ENCODE peak calls at places on chromosomes 16 and 17, in seven cellular contexts. One of them, this sample, is unnamed.

GRCh38 chr16:84629580-84629979 is 11.7 kb upstream of the COTL1 start:
- DNase-seq in mammary epithelial cell: no peak
- DNase-seq in A549: no peak
- DNase-seq in left ventricle myocardium inferior: no peak
- DNase-seq in RWPE2: no peak
- DNase-seq in hepatocyte: no peak
- DNase-seq in OCI-LY7: no peak
- DNase-seq in this sample: no peak

GRCh38 chr16:20774703-20775362 is 11.0 kb downstream of the ACSM3 start:
- DNase-seq in mammary epithelial cell: peak
- DNase-seq in A549: peak
- DNase-seq in left ventricle myocardium inferior: peak
- DNase-seq in RWPE2: peak
- DNase-seq in hepatocyte: peak
- DNase-seq in OCI-LY7: peak
- DNase-seq in this sample: peak

GRCh38 chr17:47896672-47897490 is 845 bp downstream of the SP2 start:
- DNase-seq in mammary epithelial cell: no peak
- DNase-seq in A549: no peak
- DNase-seq in left ventricle myocardium inferior: no peak
- DNase-seq in RWPE2: no peak
- DNase-seq in hepatocyte: no peak
- DNase-seq in OCI-LY7: peak
- DNase-seq in this sample: no peak

GRCh38 chr17:80029235-80029974 is 6.3 kb downstream of the TBC1D16 start:
- DNase-seq in mammary epithelial cell: peak
- DNase-seq in A549: no peak
- DNase-seq in left ventricle myocardium inferior: peak
- DNase-seq in RWPE2: no peak
- DNase-seq in hepatocyte: no peak
- DNase-seq in OCI-LY7: no peak
- DNase-seq in this sample: peak

GRCh38 chr17:4747847-4748246 is 8.1 kb upstream of the CXCL16 start:
- DNase-seq in mammary epithelial cell: no peak
- DNase-seq in A549: no peak
- DNase-seq in left ventricle myocardium inferior: no peak
- DNase-seq in RWPE2: no peak
- DNase-seq in hepatocyte: no peak
- DNase-seq in OCI-LY7: peak
- DNase-seq in this sample: no peak

GRCh38 chr17:29683481-29683880 is 60.8 kb upstream of the CORO6 start:
- DNase-seq in mammary epithelial cell: no peak
- DNase-seq in A549: no peak
- DNase-seq in left ventricle myocardium inferior: no peak
- DNase-seq in RWPE2: no peak
- DNase-seq in hepatocyte: no peak
- DNase-seq in OCI-LY7: no peak
- DNase-seq in this sample: no peak

GRCh38 chr17:2222901-2223616 is 80.5 kb downstream of the SMG6 start:
- DNase-seq in mammary epithelial cell: peak
- DNase-seq in A549: no peak
- DNase-seq in left ventricle myocardium inferior: peak
- DNase-seq in RWPE2: no peak
- DNase-seq in hepatocyte: peak
- DNase-seq in OCI-LY7: no peak
- DNase-seq in this sample: no peak

GRCh38 chr17:11805952-11806351 is 191.3 kb downstream of the ZNF18 start:
- DNase-seq in mammary epithelial cell: no peak
- DNase-seq in A549: no peak
- DNase-seq in left ventricle myocardium inferior: no peak
- DNase-seq in RWPE2: no peak
- DNase-seq in hepatocyte: no peak
- DNase-seq in OCI-LY7: no peak
- DNase-seq in this sample: no peak

GRCh38 chr17:49588726-49589555 is 13.3 kb downstream of the NXPH3 start:
- DNase-seq in mammary epithelial cell: no peak
- DNase-seq in A549: no peak
- DNase-seq in left ventricle myocardium inferior: no peak
- DNase-seq in RWPE2: no peak
- DNase-seq in hepatocyte: no peak
- DNase-seq in OCI-LY7: no peak
- DNase-seq in this sample: no peak

GRCh38 chr17:8885968-8886674 is 18.6 kb upstream of the PIK3R6 start:
- DNase-seq in mammary epithelial cell: no peak
- DNase-seq in A549: no peak
- DNase-seq in left ventricle myocardium inferior: no peak
- DNase-seq in RWPE2: no peak
- DNase-seq in hepatocyte: no peak
- DNase-seq in OCI-LY7: no peak
- DNase-seq in this sample: no peak

GRCh38 chr17:37179893-37180292 is 195.9 kb upstream of the C17orf78 start:
- DNase-seq in mammary epithelial cell: peak
- DNase-seq in A549: no peak
- DNase-seq in left ventricle myocardium inferior: no peak
- DNase-seq in RWPE2: no peak
- DNase-seq in hepatocyte: no peak
- DNase-seq in OCI-LY7: no peak
- DNase-seq in this sample: peak

GRCh38 chr17:4947411-4948165 is 742 bp downstream of the PFN1 start:
- DNase-seq in mammary epithelial cell: peak
- DNase-seq in A549: peak
- DNase-seq in left ventricle myocardium inferior: peak
- DNase-seq in RWPE2: no peak
- DNase-seq in hepatocyte: peak
- DNase-seq in OCI-LY7: peak
- DNase-seq in this sample: peak

GRCh38 chr17:81428121-81428515 is 32.9 kb downstream of the BAHCC1 start:
- DNase-seq in mammary epithelial cell: no peak
- DNase-seq in A549: no peak
- DNase-seq in left ventricle myocardium inferior: no peak
- DNase-seq in RWPE2: no peak
- DNase-seq in hepatocyte: no peak
- DNase-seq in OCI-LY7: no peak
- DNase-seq in this sample: no peak

GRCh38 chr17:42411321-42411820 is 11.7 kb downstream of the CAVIN1 start:
- DNase-seq in mammary epithelial cell: no peak
- DNase-seq in A549: no peak
- DNase-seq in left ventricle myocardium inferior: no peak
- DNase-seq in RWPE2: no peak
- DNase-seq in hepatocyte: no peak
- DNase-seq in OCI-LY7: no peak
- DNase-seq in this sample: no peak

GRCh38 chr17:42411905-42412679 is 11.0 kb downstream of the CAVIN1 start:
- DNase-seq in mammary epithelial cell: no peak
- DNase-seq in A549: no peak
- DNase-seq in left ventricle myocardium inferior: no peak
- DNase-seq in RWPE2: no peak
- DNase-seq in hepatocyte: no peak
- DNase-seq in OCI-LY7: no peak
- DNase-seq in this sample: no peak

GRCh38 chr17:42409467-42410351 is 13.3 kb downstream of the CAVIN1 start:
- DNase-seq in mammary epithelial cell: peak
- DNase-seq in A549: peak
- DNase-seq in left ventricle myocardium inferior: peak
- DNase-seq in RWPE2: peak
- DNase-seq in hepatocyte: peak
- DNase-seq in OCI-LY7: no peak
- DNase-seq in this sample: peak

GRCh38 chr17:42413464-42414040 is 9.5 kb downstream of the CAVIN1 start:
- DNase-seq in mammary epithelial cell: no peak
- DNase-seq in A549: no peak
- DNase-seq in left ventricle myocardium inferior: no peak
- DNase-seq in RWPE2: no peak
- DNase-seq in hepatocyte: no peak
- DNase-seq in OCI-LY7: no peak
- DNase-seq in this sample: no peak

DNA sequence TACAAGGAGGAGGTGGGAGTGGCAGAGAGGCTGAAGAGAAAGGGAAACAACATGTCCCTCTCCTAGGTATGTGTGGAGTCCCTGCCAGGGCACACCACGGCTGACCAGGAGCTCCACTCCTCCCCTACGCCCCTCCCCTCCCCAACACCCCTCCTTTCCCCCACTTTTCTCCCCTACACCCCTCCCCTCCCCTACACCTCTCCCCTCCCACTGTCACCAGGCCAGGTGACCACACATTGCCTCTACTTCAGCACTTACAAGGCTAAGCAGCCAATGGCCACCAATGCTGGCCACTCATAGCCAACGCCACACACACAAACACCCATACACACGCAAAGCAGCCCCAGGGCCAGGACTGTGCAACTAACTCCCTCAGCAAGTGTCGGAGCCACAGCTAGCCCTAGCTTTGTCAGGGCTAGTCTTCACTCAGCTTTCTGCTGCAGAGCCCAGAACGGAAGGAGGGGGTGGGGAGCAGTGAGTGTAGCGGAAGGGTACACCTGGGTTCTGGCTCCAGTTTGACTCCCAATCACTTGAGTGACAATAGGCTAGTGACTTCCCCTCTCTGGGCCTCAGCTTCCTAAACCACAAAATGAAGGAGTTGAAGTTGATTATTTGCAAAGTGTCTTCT is 8.2 kb downstream of the CAVIN1 start:
- DNase-seq in mammary epithelial cell: no peak
- DNase-seq in A549: no peak
- DNase-seq in left ventricle myocardium inferior: no peak
- DNase-seq in RWPE2: no peak
- DNase-seq in hepatocyte: no peak
- DNase-seq in OCI-LY7: peak
- DNase-seq in this sample: no peak
- H3K4me3 ChIP-seq in mammary epithelial cell: no peak
- H3K4me3 ChIP-seq in A549: no peak
- H3K4me3 ChIP-seq in left ventricle myocardium inferior: peak
- H3K4me3 ChIP-seq in RWPE2: no peak
- H3K4me3 ChIP-seq in hepatocyte: no peak
- H3K4me3 ChIP-seq in OCI-LY7: peak
- H3K4me3 ChIP-seq in this sample: no peak

DNA sequence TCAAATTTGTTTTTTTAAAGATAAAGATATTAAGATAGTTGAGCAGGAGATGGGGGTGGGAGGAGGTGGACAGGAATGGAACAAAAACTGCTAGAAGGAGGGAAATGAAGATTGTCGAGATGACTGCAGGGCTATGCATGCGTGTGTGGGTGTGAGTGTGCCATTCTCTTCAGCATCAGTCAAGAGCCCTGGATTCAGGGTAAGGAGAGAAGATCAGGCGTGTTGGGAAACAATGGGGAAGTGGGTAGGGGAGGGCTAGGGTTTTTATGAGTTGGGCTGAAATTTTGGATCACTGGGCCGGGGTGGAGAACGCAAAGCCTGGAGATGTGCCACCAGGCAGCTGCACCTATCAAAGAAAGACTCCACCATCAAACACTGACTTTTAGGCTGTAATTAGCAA is 4.5 kb downstream of the CDRT4 start:
- DNase-seq in mammary epithelial cell: no peak
- DNase-seq in A549: no peak
- DNase-seq in left ventricle myocardium inferior: no peak
- DNase-seq in RWPE2: no peak
- DNase-seq in hepatocyte: no peak
- DNase-seq in OCI-LY7: no peak
- DNase-seq in this sample: peak
- H3K27ac ChIP-seq in mammary epithelial cell: no peak
- H3K27ac ChIP-seq in A549: no peak
- H3K27ac ChIP-seq in left ventricle myocardium inferior: peak
- H3K27ac ChIP-seq in RWPE2: no peak
- H3K27ac ChIP-seq in hepatocyte: peak
- H3K27ac ChIP-seq in OCI-LY7: no peak
- H3K27ac ChIP-seq in this sample: no peak

DNA sequence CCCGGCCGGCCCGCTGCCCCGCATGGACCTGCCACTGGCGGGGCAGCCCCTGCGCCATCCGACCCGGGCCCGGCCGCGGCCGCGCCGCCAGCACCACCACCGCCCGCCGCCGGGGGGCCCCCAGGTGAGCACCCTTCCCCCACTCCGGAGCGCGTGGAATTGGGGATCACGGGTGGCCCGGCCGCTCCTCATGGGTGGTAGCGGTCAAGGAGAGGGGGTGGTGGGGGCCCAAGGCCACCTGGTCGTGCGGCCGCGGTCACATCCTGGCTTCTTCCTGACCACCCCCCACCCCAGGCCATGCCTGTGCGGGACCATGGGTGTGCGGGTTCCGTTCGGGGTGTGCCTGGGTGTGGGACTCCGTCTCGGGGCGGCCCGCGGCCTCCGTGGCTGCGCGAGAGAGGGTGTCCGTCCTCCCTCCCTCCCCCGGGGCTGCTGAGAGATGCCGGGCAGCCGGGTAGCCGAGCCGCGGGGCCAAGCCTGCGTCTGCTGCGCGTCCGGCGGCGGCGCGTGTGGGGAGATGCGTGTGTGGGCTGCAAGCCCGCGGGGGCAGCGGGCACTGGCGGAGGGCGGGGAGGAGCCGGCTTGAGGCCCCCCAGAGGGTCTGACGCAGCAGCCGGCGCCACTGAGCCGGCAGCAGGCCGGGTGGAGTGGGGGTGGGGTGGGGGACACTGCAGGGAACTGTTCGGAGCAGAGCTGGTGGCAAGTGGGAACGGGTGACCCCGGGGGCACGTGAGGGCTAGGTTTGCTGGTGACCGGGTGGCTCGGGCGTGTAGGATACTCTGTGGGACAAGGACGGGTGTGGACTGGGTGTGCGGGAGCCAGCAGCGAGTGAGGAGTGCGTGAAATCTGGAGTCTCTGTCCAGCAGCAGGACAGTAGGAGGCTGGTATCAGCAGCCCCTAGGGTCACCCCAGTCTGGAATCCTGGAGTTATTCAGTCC is 6.7 kb downstream of the ACD start:
- DNase-seq in mammary epithelial cell: no peak
- DNase-seq in A549: no peak
- DNase-seq in left ventricle myocardium inferior: no peak
- DNase-seq in RWPE2: no peak
- DNase-seq in hepatocyte: peak
- DNase-seq in OCI-LY7: no peak
- DNase-seq in this sample: no peak
- TF ChIP-seq CTCF in mammary epithelial cell: peak
- TF ChIP-seq CTCF in A549: no peak
- TF ChIP-seq CTCF in left ventricle myocardium inferior: no peak
- TF ChIP-seq CTCF in RWPE2: peak
- TF ChIP-seq CTCF in hepatocyte: peak
- TF ChIP-seq CTCF in OCI-LY7: no peak
- TF ChIP-seq CTCF in this sample: peak

GRCh38 chr17:76444518-76445311 is 8.2 kb downstream of the UBE2O start:
- DNase-seq in mammary epithelial cell: peak
- DNase-seq in A549: no peak
- DNase-seq in left ventricle myocardium inferior: no peak
- DNase-seq in RWPE2: no peak
- DNase-seq in hepatocyte: no peak
- DNase-seq in OCI-LY7: no peak
- DNase-seq in this sample: peak

GRCh38 chr17:76446449-76447231 is 6.3 kb downstream of the UBE2O start:
- DNase-seq in mammary epithelial cell: peak
- DNase-seq in A549: peak
- DNase-seq in left ventricle myocardium inferior: no peak
- DNase-seq in RWPE2: peak
- DNase-seq in hepatocyte: peak
- DNase-seq in OCI-LY7: no peak
- DNase-seq in this sample: peak

GRCh38 chr17:76442341-76443338 is 10.3 kb downstream of the UBE2O start:
- DNase-seq in mammary epithelial cell: no peak
- DNase-seq in A549: no peak
- DNase-seq in left ventricle myocardium inferior: no peak
- DNase-seq in RWPE2: no peak
- DNase-seq in hepatocyte: no peak
- DNase-seq in OCI-LY7: no peak
- DNase-seq in this sample: peak

GRCh38 chr17:76447931-76448652 is 4.9 kb downstream of the UBE2O start:
- DNase-seq in mammary epithelial cell: peak
- DNase-seq in A549: no peak
- DNase-seq in left ventricle myocardium inferior: no peak
- DNase-seq in RWPE2: no peak
- DNase-seq in hepatocyte: no peak
- DNase-seq in OCI-LY7: no peak
- DNase-seq in this sample: peak

GRCh38 chr17:76445697-76446448 is 7.1 kb downstream of the UBE2O start:
- DNase-seq in mammary epithelial cell: no peak
- DNase-seq in A549: no peak
- DNase-seq in left ventricle myocardium inferior: no peak
- DNase-seq in RWPE2: no peak
- DNase-seq in hepatocyte: no peak
- DNase-seq in OCI-LY7: no peak
- DNase-seq in this sample: no peak
- H3K4me3 ChIP-seq in mammary epithelial cell: peak
- H3K4me3 ChIP-seq in A549: peak
- H3K4me3 ChIP-seq in left ventricle myocardium inferior: peak
- H3K4me3 ChIP-seq in RWPE2: no peak
- H3K4me3 ChIP-seq in hepatocyte: no peak
- H3K4me3 ChIP-seq in OCI-LY7: peak
- H3K4me3 ChIP-seq in this sample: no peak

This sample was measured in brain microvascular endothelial cell.